ENCODE peak calls at places on chromosome 20, in five cellular contexts. H is NCI-H460, P is small intestine, B is fibroblast of the conjunctiva, G is GM19239. T is an unnamed sample.
A peak's percentile ranks its signal among the peaks of the same experiment; 100 is the strongest.

GRCh38 chr20:6100261-6100660 is 22.6 kb downstream of the FERMT1 start:
- DNase-seq in H (no peak), P (no peak), B (no peak), G (no peak), T (no peak)

GRCh38 chr20:829531-829930 is 4.0 kb upstream of the FAM110A start:
- DNase-seq in H (no peak), P (no peak), B (no peak), G (no peak), T (no peak)

GRCh38 chr20:49595811-49596545 is 28.0 kb upstream of the PTGIS start:
- DNase-seq in H (no peak), P (no peak), B (peak; percentile 36), G (no peak), T (no peak)

GRCh38 chr20:24497851-24498250 is 28.4 kb downstream of the SYNDIG1 start:
- DNase-seq in H (no peak), P (peak; percentile 13), B (no peak), G (no peak), T (no peak)

GRCh38 chr20:4904127-4904860 is 97.0 kb downstream of the SLC23A2 start:
- DNase-seq in H (no peak), P (no peak), B (no peak), G (no peak), T (no peak)

GRCh38 chr20:25025986-25026605 is 31.8 kb downstream of the ACSS1 start:
- DNase-seq in H (no peak), P (no peak), B (no peak), G (no peak), T (no peak)

GRCh38 chr20:4470375-4470774 is 251.3 kb upstream of the PRND start:
- DNase-seq in H (no peak), P (no peak), B (peak; percentile 61), G (no peak), T (no peak)

GRCh38 chr20:12252793-12253192 is 335.1 kb downstream of the BTBD3 start:
- DNase-seq in H (no peak), P (no peak), B (no peak), G (no peak), T (no peak)

GRCh38 chr20:9244811-9245210 is 175.9 kb downstream of the PLCB4 start:
- DNase-seq in H (no peak), P (no peak), B (no peak), G (no peak), T (no peak)

GRCh38 chr20:62366370-62367135 is 559 bp downstream of the LAMA5 start:
- DNase-seq in H (no peak), P (no peak), B (no peak), G (no peak), T (no peak)

GRCh38 chr20:5719861-5720401 is 30.3 kb upstream of the SHLD1 start:
- DNase-seq in H (no peak), P (no peak), B (no peak), G (no peak), T (no peak)

GRCh38 chr20:25309395-25310267 is 61.7 kb downstream of the PYGB start:
- DNase-seq in H (no peak), P (peak; percentile 85), B (peak; percentile 74), G (no peak), T (peak; percentile 85)

GRCh38 chr20:23039136-23039875 is 4.2 kb downstream of the SSTR4 start:
- DNase-seq in H (no peak), P (no peak), B (no peak), G (no peak), T (no peak)

GRCh38 chr20:11056414-11056813 is 382.6 kb upstream of the JAG1 start:
- DNase-seq in H (no peak), P (no peak), B (no peak), G (no peak), T (no peak)

GRCh38 chr20:32539817-32540675 is 45.1 kb downstream of the NOL4L start:
- DNase-seq in H (no peak), P (peak; percentile 62), B (no peak), G (no peak), T (no peak)

GRCh38 chr20:41308290-41308691 is 9.2 kb downstream of the ZHX3 start:
- DNase-seq in H (no peak), P (peak; percentile 75), B (no peak), G (no peak), T (no peak)

GRCh38 chr20:31925631-31926030 is 26.2 kb downstream of the PDRG1 start:
- DNase-seq in H (no peak), P (no peak), B (no peak), G (no peak), T (no peak)

GRCh38 chr20:33589059-33589458 is 73.1 kb upstream of the C20orf144 start:
- DNase-seq in H (no peak), P (no peak), B (no peak), G (no peak), T (no peak)

GRCh38 chr20:47929368-47930115 is 144.3 kb upstream of the SULF2 start:
- DNase-seq in H (no peak), P (no peak), B (peak; percentile 78), G (no peak), T (no peak)

GRCh38 chr20:25508083-25508770 is 77.1 kb downstream of the NINL start:
- DNase-seq in H (peak; percentile 46), P (peak; percentile 94), B (peak; percentile 43), G (no peak), T (peak; percentile 9)

GRCh38 chr20:35084998-35085397 is 7.6 kb downstream of the TRPC4AP start:
- DNase-seq in H (no peak), P (no peak), B (no peak), G (no peak), T (no peak)

GRCh38 chr20:5735845-5736530 is 14.2 kb upstream of the SHLD1 start:
- DNase-seq in H (no peak), P (no peak), B (no peak), G (no peak), T (no peak)

GRCh38 chr20:7161690-7162089 is 394.2 kb downstream of the BMP2 start:
- DNase-seq in H (no peak), P (peak; percentile 3), B (no peak), G (no peak), T (no peak)

GRCh38 chr20:40160151-40160550 is 528.9 kb downstream of the MAFB start:
- DNase-seq in H (peak; percentile 32), P (peak; percentile 63), B (peak; percentile 29), G (peak; percentile 9), T (peak; percentile 67)

GRCh38 chr20:43722153-43722505 is 4.7 kb downstream of the GTSF1L start:
- DNase-seq in H (no peak), P (no peak), B (no peak), G (no peak), T (no peak)

T was measured in LoVo.